ENCODE peak calls at places on chromosomes 12 and 14, in six cellular contexts. One of them, this sample, is unnamed.
A peak's percentile ranks its signal among the peaks of the same experiment; 100 is the strongest.

GRCh38 chr14:32826404-32827082 is 112.1 kb upstream of the NPAS3 start:
- DNase-seq in psoas muscle: no peak
- DNase-seq in OCI-LY7: no peak
- DNase-seq in Caco-2: no peak
- DNase-seq in IMR-90: no peak
- DNase-seq in transverse colon: no peak
- DNase-seq in this sample: no peak

GRCh38 chr12:5402009-5402408 is 29.9 kb upstream of the NTF3 start:
- DNase-seq in Caco-2: no peak
- DNase-seq in psoas muscle: no peak
- DNase-seq in OCI-LY7: no peak
- DNase-seq in transverse colon: no peak
- DNase-seq in IMR-90: no peak
- DNase-seq in this sample: no peak

GRCh38 chr12:106282457-106283097 is 20.0 kb upstream of the TCP11L2 start:
- DNase-seq in IMR-90: peak; percentile 55
- DNase-seq in Caco-2: peak; percentile 70
- DNase-seq in transverse colon: peak; percentile 57
- DNase-seq in psoas muscle: peak; percentile 59
- DNase-seq in OCI-LY7: peak; percentile 82
- DNase-seq in this sample: peak; percentile 32

GRCh38 chr14:78598046-78598652 is 428.0 kb downstream of the NRXN3 start:
- DNase-seq in Caco-2: peak; percentile 51
- DNase-seq in OCI-LY7: peak; percentile 59
- DNase-seq in psoas muscle: peak; percentile 54
- DNase-seq in IMR-90: peak; percentile 26
- DNase-seq in transverse colon: peak; percentile 18
- DNase-seq in this sample: peak; percentile 15

GRCh38 chr14:71117839-71118743 is 210.8 kb downstream of the PCNX1 start:
- DNase-seq in psoas muscle: no peak
- DNase-seq in IMR-90: peak; percentile 78
- DNase-seq in Caco-2: peak; percentile 61
- DNase-seq in transverse colon: peak; percentile 55
- DNase-seq in OCI-LY7: peak; percentile 24
- DNase-seq in this sample: peak; percentile 4

GRCh38 chr12:68109444-68110217 is 49.9 kb downstream of the IFNG start:
- DNase-seq in psoas muscle: no peak
- DNase-seq in Caco-2: no peak
- DNase-seq in OCI-LY7: no peak
- DNase-seq in transverse colon: no peak
- DNase-seq in IMR-90: no peak
- DNase-seq in this sample: no peak

GRCh38 chr12:806116-806805 is 53.9 kb downstream of the WNK1 start:
- DNase-seq in psoas muscle: no peak
- DNase-seq in transverse colon: no peak
- DNase-seq in OCI-LY7: no peak
- DNase-seq in IMR-90: peak; percentile 50
- DNase-seq in Caco-2: no peak
- DNase-seq in this sample: no peak

GRCh38 chr12:123907726-123908476 is 64.7 kb downstream of the CCDC92 start:
- DNase-seq in Caco-2: no peak
- DNase-seq in IMR-90: no peak
- DNase-seq in OCI-LY7: no peak
- DNase-seq in transverse colon: no peak
- DNase-seq in psoas muscle: no peak
- DNase-seq in this sample: no peak

GRCh38 chr12:102629262-102629888 is 149.0 kb upstream of the IGF1 start:
- DNase-seq in Caco-2: no peak
- DNase-seq in OCI-LY7: no peak
- DNase-seq in transverse colon: no peak
- DNase-seq in psoas muscle: no peak
- DNase-seq in IMR-90: peak; percentile 45
- DNase-seq in this sample: no peak

GRCh38 chr12:66708704-66709443 is 30.0 kb upstream of the GRIP1 start:
- DNase-seq in Caco-2: no peak
- DNase-seq in OCI-LY7: peak; percentile 63
- DNase-seq in IMR-90: peak; percentile 5
- DNase-seq in psoas muscle: no peak
- DNase-seq in transverse colon: no peak
- DNase-seq in this sample: no peak

GRCh38 chr14:105861985-105862465 is 335.6 kb downstream of the TMEM121 start:
- DNase-seq in IMR-90: no peak
- DNase-seq in OCI-LY7: peak; percentile 98
- DNase-seq in transverse colon: peak; percentile 27
- DNase-seq in Caco-2: no peak
- DNase-seq in psoas muscle: no peak
- DNase-seq in this sample: no peak

GRCh38 chr12:52634266-52635056 is 16.1 kb upstream of the KRT73 start:
- DNase-seq in OCI-LY7: no peak
- DNase-seq in transverse colon: no peak
- DNase-seq in psoas muscle: no peak
- DNase-seq in Caco-2: no peak
- DNase-seq in IMR-90: no peak
- DNase-seq in this sample: peak; percentile 61

GRCh38 chr14:104203071-104203425 is 64.7 kb downstream of the KIF26A start:
- DNase-seq in OCI-LY7: no peak
- DNase-seq in IMR-90: no peak
- DNase-seq in psoas muscle: no peak
- DNase-seq in transverse colon: no peak
- DNase-seq in Caco-2: no peak
- DNase-seq in this sample: no peak
- H3K4me3 ChIP-seq in OCI-LY7: no peak overlapping the region
- H3K4me3 ChIP-seq in IMR-90: no peak overlapping the region
- H3K4me3 ChIP-seq in psoas muscle: no peak overlapping the region
- H3K4me3 ChIP-seq in transverse colon: no peak overlapping the region
- H3K4me3 ChIP-seq in Caco-2: no peak overlapping the region
- H3K4me3 ChIP-seq in this sample: no peak overlapping the region

GRCh38 chr12:34393821-34394150 is 371.5 kb downstream of the ALG10 start:
- DNase-seq in Caco-2: peak; percentile 24
- DNase-seq in IMR-90: no peak
- DNase-seq in psoas muscle: peak; percentile 37
- DNase-seq in transverse colon: peak; percentile 1
- DNase-seq in OCI-LY7: no peak
- DNase-seq in this sample: no peak
- H3K9me3 ChIP-seq in Caco-2: peaks cover 14% of the 10 kb centered on the region
- H3K9me3 ChIP-seq in IMR-90: peaks cover 55% of the 10 kb centered on the region
- H3K9me3 ChIP-seq in psoas muscle: no peaks in the 10 kb centered on the region
- H3K9me3 ChIP-seq in transverse colon: peaks cover 18% of the 10 kb centered on the region
- H3K9me3 ChIP-seq in OCI-LY7: no peaks in the 10 kb centered on the region
- H3K9me3 ChIP-seq in this sample: no peaks in the 10 kb centered on the region

DNA sequence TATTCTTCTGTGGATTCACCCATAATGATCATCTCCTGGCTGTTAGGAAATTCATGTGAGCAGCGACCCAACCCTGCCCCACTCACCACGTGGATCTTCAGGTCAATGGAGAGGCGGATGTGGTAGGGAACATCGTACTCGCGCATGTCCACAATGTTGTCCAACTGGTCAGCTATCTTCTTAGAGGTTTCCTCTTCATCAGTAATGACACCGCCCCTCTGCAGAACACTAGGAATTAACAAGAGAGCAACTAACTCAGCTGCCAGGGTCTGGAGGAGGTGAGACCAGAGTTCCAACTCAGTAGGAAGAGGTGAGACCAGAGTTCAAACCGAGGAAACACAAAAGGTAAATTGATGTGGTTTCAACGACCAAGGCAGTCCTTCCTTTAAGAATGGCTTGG is 9.7 kb downstream of the POLE start:
- DNase-seq in psoas muscle: no peak
- DNase-seq in OCI-LY7: no peak
- DNase-seq in transverse colon: no peak
- DNase-seq in IMR-90: no peak
- DNase-seq in Caco-2: no peak
- DNase-seq in this sample: no peak
- H3K36me3 ChIP-seq in psoas muscle: no peaks in the 10 kb centered on the region
- H3K36me3 ChIP-seq in OCI-LY7: peaks cover 84% of the 10 kb centered on the region
- H3K36me3 ChIP-seq in transverse colon: peaks cover 9% of the 10 kb centered on the region
- H3K36me3 ChIP-seq in IMR-90: peaks cover 29% of the 10 kb centered on the region
- H3K36me3 ChIP-seq in Caco-2: peaks cover 2% of the 10 kb centered on the region
- H3K36me3 ChIP-seq in this sample: peaks cover 92% of the 10 kb centered on the region

GRCh38 chr12:40718878-40719372 is 26.7 kb downstream of the CNTN1 start:
- DNase-seq in IMR-90: no peak
- DNase-seq in psoas muscle: no peak
- DNase-seq in OCI-LY7: no peak
- DNase-seq in Caco-2: no peak
- DNase-seq in transverse colon: no peak
- DNase-seq in this sample: no peak
- H3K4me3 ChIP-seq in IMR-90: no peak overlapping the region
- H3K4me3 ChIP-seq in psoas muscle: no peak overlapping the region
- H3K4me3 ChIP-seq in OCI-LY7: no peak overlapping the region
- H3K4me3 ChIP-seq in Caco-2: no peak overlapping the region
- H3K4me3 ChIP-seq in transverse colon: no peak overlapping the region
- H3K4me3 ChIP-seq in this sample: no peak overlapping the region

GRCh38 chr12:34599530-34600513 is 577.5 kb downstream of the ALG10 start:
- DNase-seq in transverse colon: no peak
- DNase-seq in OCI-LY7: no peak
- DNase-seq in psoas muscle: peak; percentile 12
- DNase-seq in Caco-2: peak; percentile 21
- DNase-seq in IMR-90: no peak
- DNase-seq in this sample: no peak

GRCh38 chr12:34601689-34602088 is 579.4 kb downstream of the ALG10 start:
- DNase-seq in Caco-2: peak; percentile 21
- DNase-seq in OCI-LY7: no peak
- DNase-seq in transverse colon: no peak
- DNase-seq in psoas muscle: peak; percentile 25
- DNase-seq in IMR-90: no peak
- DNase-seq in this sample: no peak

GRCh38 chr12:34598851-34599529 is 576.7 kb downstream of the ALG10 start:
- DNase-seq in psoas muscle: peak; percentile 13
- DNase-seq in Caco-2: peak; percentile 22
- DNase-seq in OCI-LY7: no peak
- DNase-seq in IMR-90: no peak
- DNase-seq in transverse colon: no peak
- DNase-seq in this sample: no peak

GRCh38 chr12:34602213-34602940 is 580.1 kb downstream of the ALG10 start:
- DNase-seq in psoas muscle: no peak
- DNase-seq in Caco-2: no peak
- DNase-seq in IMR-90: no peak
- DNase-seq in OCI-LY7: no peak
- DNase-seq in transverse colon: no peak
- DNase-seq in this sample: no peak

GRCh38 chr12:34600592-34601462 is 578.5 kb downstream of the ALG10 start:
- DNase-seq in IMR-90: no peak
- DNase-seq in transverse colon: no peak
- DNase-seq in OCI-LY7: no peak
- DNase-seq in psoas muscle: peak; percentile 18
- DNase-seq in Caco-2: peak; percentile 32
- DNase-seq in this sample: no peak
- H3K9me3 ChIP-seq in IMR-90: peaks cover 68% of the 10 kb centered on the region
- H3K9me3 ChIP-seq in transverse colon: peaks cover 76% of the 10 kb centered on the region
- H3K9me3 ChIP-seq in OCI-LY7: no peaks in the 10 kb centered on the region
- H3K9me3 ChIP-seq in psoas muscle: no peaks in the 10 kb centered on the region
- H3K9me3 ChIP-seq in Caco-2: peaks cover 73% of the 10 kb centered on the region
- H3K9me3 ChIP-seq in this sample: no peaks in the 10 kb centered on the region

DNA sequence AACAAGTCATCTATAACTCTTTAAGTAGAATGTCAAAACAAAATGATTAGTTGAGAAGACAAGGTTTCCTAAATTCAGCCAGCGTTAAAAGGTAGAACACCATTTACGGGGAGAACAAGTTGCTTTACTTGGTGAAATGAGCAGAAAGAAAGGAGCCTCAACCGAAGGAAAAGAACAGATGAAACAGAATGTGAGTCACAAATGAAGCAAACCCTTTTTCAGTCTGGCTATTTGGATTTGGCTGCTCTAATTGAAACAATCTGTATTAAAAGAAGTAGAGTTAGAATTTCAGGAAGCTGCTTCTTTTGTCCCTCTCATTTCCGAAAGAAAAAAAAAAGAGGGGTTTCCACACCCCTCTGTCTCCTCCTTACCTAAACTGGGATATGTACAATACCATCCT is 34.6 kb downstream of the CEP128 start:
- DNase-seq in psoas muscle: no peak
- DNase-seq in IMR-90: peak; percentile 34
- DNase-seq in Caco-2: no peak
- DNase-seq in transverse colon: no peak
- DNase-seq in OCI-LY7: no peak
- DNase-seq in this sample: no peak
- H3K36me3 ChIP-seq in psoas muscle: no peaks in the 10 kb centered on the region
- H3K36me3 ChIP-seq in IMR-90: no peaks in the 10 kb centered on the region
- H3K36me3 ChIP-seq in Caco-2: no peaks in the 10 kb centered on the region
- H3K36me3 ChIP-seq in transverse colon: no peaks in the 10 kb centered on the region
- H3K36me3 ChIP-seq in OCI-LY7: peaks cover 87% of the 10 kb centered on the region
- H3K36me3 ChIP-seq in this sample: no peaks in the 10 kb centered on the region

GRCh38 chr12:122094735-122095561 is 16.4 kb downstream of the MLXIP start:
- DNase-seq in IMR-90: peak; percentile 53
- DNase-seq in psoas muscle: no peak
- DNase-seq in OCI-LY7: no peak
- DNase-seq in transverse colon: no peak
- DNase-seq in Caco-2: peak; percentile 46
- DNase-seq in this sample: peak; percentile 30
- H3K4me3 ChIP-seq in IMR-90: no peak overlapping the region
- H3K4me3 ChIP-seq in psoas muscle: no peak overlapping the region
- H3K4me3 ChIP-seq in OCI-LY7: no peak overlapping the region
- H3K4me3 ChIP-seq in transverse colon: no peak overlapping the region
- H3K4me3 ChIP-seq in Caco-2: no peak overlapping the region
- H3K4me3 ChIP-seq in this sample: no peak overlapping the region

DNA sequence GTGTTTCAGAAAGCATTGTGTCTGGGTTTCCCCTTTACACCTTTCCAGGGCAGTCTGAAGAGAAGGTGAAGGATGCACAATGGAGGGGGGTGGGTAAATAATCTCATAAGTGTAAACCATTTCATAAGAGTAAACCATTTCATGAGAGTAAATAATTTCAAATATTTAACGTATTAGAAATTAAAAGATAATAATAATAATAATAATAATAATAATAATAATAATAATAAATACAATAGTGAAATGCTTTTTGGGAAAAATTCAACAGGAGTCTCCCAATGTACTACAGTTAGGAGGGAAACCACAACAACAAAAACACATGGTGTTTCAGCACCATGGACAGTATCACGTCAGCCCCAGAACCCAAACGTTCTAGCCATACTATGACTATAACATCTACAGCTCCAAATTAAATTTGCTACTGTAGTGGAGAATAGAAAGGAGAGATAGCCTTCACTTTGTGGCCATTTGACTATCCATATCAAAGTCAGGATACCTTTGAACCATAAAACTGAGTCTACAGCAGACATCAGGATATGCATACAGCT is 691.8 kb downstream of the BCL11B start:
- DNase-seq in psoas muscle: no peak
- DNase-seq in IMR-90: no peak
- DNase-seq in OCI-LY7: peak; percentile 12
- DNase-seq in transverse colon: no peak
- DNase-seq in Caco-2: no peak
- DNase-seq in this sample: peak; percentile 1
- H3K9me3 ChIP-seq in psoas muscle: no peaks in the 10 kb centered on the region
- H3K9me3 ChIP-seq in IMR-90: peaks cover 13% of the 10 kb centered on the region
- H3K9me3 ChIP-seq in OCI-LY7: no peaks in the 10 kb centered on the region
- H3K9me3 ChIP-seq in transverse colon: no peaks in the 10 kb centered on the region
- H3K9me3 ChIP-seq in Caco-2: no peaks in the 10 kb centered on the region
- H3K9me3 ChIP-seq in this sample: no peaks in the 10 kb centered on the region

DNA sequence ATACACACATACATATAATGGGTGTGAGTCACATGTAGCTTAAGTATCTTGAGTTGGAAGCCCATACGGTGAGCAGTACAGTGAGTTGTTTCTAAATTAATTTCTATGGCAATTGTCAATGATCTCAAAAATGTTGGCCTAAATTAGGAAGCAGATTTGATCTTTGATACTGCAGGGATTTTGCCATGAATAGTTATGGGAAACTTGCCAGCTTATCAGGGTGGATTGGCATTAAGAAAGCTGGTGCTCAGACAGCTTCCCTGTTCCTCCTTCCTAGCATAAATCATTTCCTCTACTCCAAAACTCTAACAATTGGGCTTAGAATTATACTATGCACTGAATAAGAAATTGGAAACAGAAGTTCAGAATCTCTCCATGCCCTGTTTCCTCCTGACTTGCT is 150.9 kb upstream of the FRMD6 start:
- DNase-seq in Caco-2: no peak
- DNase-seq in psoas muscle: no peak
- DNase-seq in transverse colon: no peak
- DNase-seq in OCI-LY7: no peak
- DNase-seq in IMR-90: no peak
- DNase-seq in this sample: no peak
- H3K36me3 ChIP-seq in Caco-2: no peaks in the 10 kb centered on the region
- H3K36me3 ChIP-seq in psoas muscle: no peaks in the 10 kb centered on the region
- H3K36me3 ChIP-seq in transverse colon: no peaks in the 10 kb centered on the region
- H3K36me3 ChIP-seq in OCI-LY7: no peaks in the 10 kb centered on the region
- H3K36me3 ChIP-seq in IMR-90: no peaks in the 10 kb centered on the region
- H3K36me3 ChIP-seq in this sample: no peaks in the 10 kb centered on the region

This sample was measured in MG63.